ENCODE peak calls at places on chromosome 17, in four cellular contexts. T is stimulated activated CD4-positive, alpha-beta T cell treated with anti-CD3 and anti-CD28 coated beads, TNF-alpha, amount 100 ng/mL, for 24 hours; K is kidney; A is T follicular helper cell. O is an unnamed sample.

GRCh38 chr17:69367298-69367697 is 40.4 kb upstream of the ABCA5 start:
- DNase-seq in T (no peak), K (no peak), A (no peak), O (no peak)

GRCh38 chr17:29376667-29377268 is 13.4 kb upstream of the TAOK1 start:
- DNase-seq in T (no peak), K (no peak), A (no peak), O (no peak)

GRCh38 chr17:76678330-76678729 is 32.4 kb downstream of the MXRA7 start:
- DNase-seq in T (no peak), K (peak; percentile 59), A (no peak), O (no peak)

GRCh38 chr17:44672479-44673093 is 16.3 kb downstream of the MEIOC start:
- DNase-seq in T (no peak), K (no peak), A (no peak), O (no peak)

GRCh38 chr17:79978545-79978852 is 57.2 kb downstream of the TBC1D16 start:
- DNase-seq in T (no peak), K (peak; percentile 79), A (no peak), O (no peak)

GRCh38 chr17:20095366-20096080 is 86.4 kb downstream of the SPECC1 start:
- DNase-seq in T (no peak), K (peak; percentile 93), A (no peak), O (no peak)

GRCh38 chr17:70096861-70097260 is 21.8 kb downstream of the KCNJ16 start:
- DNase-seq in T (no peak), K (no peak), A (no peak), O (no peak)

GRCh38 chr17:47221154-47221553 is 12.0 kb downstream of the MYL4 start:
- DNase-seq in T (no peak), K (no peak), A (no peak), O (no peak)

GRCh38 chr17:39787038-39787437 is 49.3 kb downstream of the GRB7 start:
- DNase-seq in T (no peak), K (no peak), A (no peak), O (no peak)

GRCh38 chr17:31085563-31085962 is 9.2 kb upstream of the NF1 start:
- DNase-seq in T (no peak), K (no peak), A (no peak), O (no peak)

GRCh38 chr17:63537991-63538692 is 12.1 kb upstream of the DCAF7 start:
- DNase-seq in T (no peak), K (no peak), A (no peak), O (no peak)

GRCh38 chr17:45318561-45319230 is 1.9 kb upstream of the MAP3K14 start:
- DNase-seq in T (no peak), K (no peak), A (no peak), O (no peak)